ENCODE peak calls at places on chromosomes 3 and 15, in eight cellular contexts. One of them, this sample, is unnamed.

GRCh38 chr15:93250212-93250611 is 161.2 kb upstream of the RGMA start:
- DNase-seq in testis: no peak
- DNase-seq in adrenal gland: no peak
- DNase-seq in HepG2: no peak
- DNase-seq in vagina: no peak
- DNase-seq in esophagus muscularis mucosa: no peak
- DNase-seq in H54: no peak
- DNase-seq in heart left ventricle: no peak
- DNase-seq in this sample: no peak

GRCh38 chr3:30681276-30682211 is 75.1 kb downstream of the TGFBR2 start:
- DNase-seq in testis: peak; percentile 59
- DNase-seq in adrenal gland: peak; percentile 35
- DNase-seq in HepG2: no peak
- DNase-seq in vagina: no peak
- DNase-seq in esophagus muscularis mucosa: no peak
- DNase-seq in H54: no peak
- DNase-seq in heart left ventricle: peak; percentile 70
- DNase-seq in this sample: no peak

GRCh38 chr15:85625856-85626255 is 168.9 kb downstream of the KLHL25 start:
- DNase-seq in testis: no peak
- DNase-seq in adrenal gland: no peak
- DNase-seq in HepG2: no peak
- DNase-seq in vagina: no peak
- DNase-seq in esophagus muscularis mucosa: no peak
- DNase-seq in H54: no peak
- DNase-seq in heart left ventricle: no peak
- DNase-seq in this sample: no peak

GRCh38 chr3:52481819-52482521 is 13.2 kb upstream of the STAB1 start:
- DNase-seq in testis: peak; percentile 66
- DNase-seq in adrenal gland: no peak
- DNase-seq in HepG2: no peak
- DNase-seq in vagina: no peak
- DNase-seq in esophagus muscularis mucosa: no peak
- DNase-seq in H54: no peak
- DNase-seq in heart left ventricle: no peak
- DNase-seq in this sample: peak; percentile 52

GRCh38 chr3:46191730-46192129 is 16.4 kb downstream of the CCR1 start:
- DNase-seq in testis: no peak
- DNase-seq in adrenal gland: no peak
- DNase-seq in HepG2: no peak
- DNase-seq in vagina: no peak
- DNase-seq in esophagus muscularis mucosa: peak; percentile 68
- DNase-seq in H54: no peak
- DNase-seq in heart left ventricle: no peak
- DNase-seq in this sample: no peak

GRCh38 chr3:127015282-127016042 is 32.5 kb downstream of the PLXNA1 start:
- DNase-seq in testis: no peak
- DNase-seq in adrenal gland: no peak
- DNase-seq in HepG2: no peak
- DNase-seq in vagina: no peak
- DNase-seq in esophagus muscularis mucosa: no peak
- DNase-seq in H54: no peak
- DNase-seq in heart left ventricle: no peak
- DNase-seq in this sample: peak; percentile 41

GRCh38 chr3:163508212-163508611 is 1570.1 kb downstream of the SI start:
- DNase-seq in testis: no peak
- DNase-seq in adrenal gland: no peak
- DNase-seq in HepG2: no peak
- DNase-seq in vagina: no peak
- DNase-seq in esophagus muscularis mucosa: no peak
- DNase-seq in H54: no peak
- DNase-seq in heart left ventricle: no peak
- DNase-seq in this sample: no peak

GRCh38 chr3:135739755-135740154 is 225.8 kb upstream of the PPP2R3A start:
- DNase-seq in testis: no peak
- DNase-seq in adrenal gland: no peak
- DNase-seq in HepG2: no peak
- DNase-seq in vagina: no peak
- DNase-seq in esophagus muscularis mucosa: no peak
- DNase-seq in H54: no peak
- DNase-seq in heart left ventricle: no peak
- DNase-seq in this sample: no peak

GRCh38 chr3:194620192-194620591 is 13.0 kb downstream of the TMEM44 start:
- DNase-seq in testis: no peak
- DNase-seq in adrenal gland: no peak
- DNase-seq in HepG2: no peak
- DNase-seq in vagina: no peak
- DNase-seq in esophagus muscularis mucosa: no peak
- DNase-seq in H54: no peak
- DNase-seq in heart left ventricle: no peak
- DNase-seq in this sample: no peak

GRCh38 chr3:185717121-185717520 is 107.7 kb downstream of the IGF2BP2 start:
- DNase-seq in testis: no peak
- DNase-seq in adrenal gland: peak; percentile 29
- DNase-seq in HepG2: no peak
- DNase-seq in vagina: no peak
- DNase-seq in esophagus muscularis mucosa: no peak
- DNase-seq in H54: no peak
- DNase-seq in heart left ventricle: no peak
- DNase-seq in this sample: no peak

GRCh38 chr15:74209560-74209958 is 7.0 kb upstream of the STRA6 start:
- DNase-seq in testis: no peak
- DNase-seq in adrenal gland: no peak
- DNase-seq in HepG2: no peak
- DNase-seq in vagina: no peak
- DNase-seq in esophagus muscularis mucosa: no peak
- DNase-seq in H54: no peak
- DNase-seq in heart left ventricle: no peak
- DNase-seq in this sample: no peak

GRCh38 chr15:73994419-73994883 is at the start of gene PML:
- DNase-seq in testis: peak; percentile 99
- DNase-seq in adrenal gland: peak; percentile 98
- DNase-seq in HepG2: peak; percentile 91
- DNase-seq in vagina: no peak
- DNase-seq in esophagus muscularis mucosa: peak; percentile 99
- DNase-seq in H54: peak; percentile 47
- DNase-seq in heart left ventricle: peak; percentile 97
- DNase-seq in this sample: peak; percentile 97

GRCh38 chr15:89783861-89784685 is 7.9 kb downstream of the MESP2 start:
- DNase-seq in testis: no peak
- DNase-seq in adrenal gland: no peak
- DNase-seq in HepG2: no peak
- DNase-seq in vagina: no peak
- DNase-seq in esophagus muscularis mucosa: no peak
- DNase-seq in H54: no peak
- DNase-seq in heart left ventricle: no peak
- DNase-seq in this sample: no peak

GRCh38 chr3:53939081-53939582 is 47.5 kb upstream of the SELENOK start:
- DNase-seq in testis: no peak
- DNase-seq in adrenal gland: no peak
- DNase-seq in HepG2: no peak
- DNase-seq in vagina: no peak
- DNase-seq in esophagus muscularis mucosa: no peak
- DNase-seq in H54: no peak
- DNase-seq in heart left ventricle: no peak
- DNase-seq in this sample: no peak

GRCh38 chr3:53936347-53936746 is 44.7 kb upstream of the SELENOK start:
- DNase-seq in testis: no peak
- DNase-seq in adrenal gland: no peak
- DNase-seq in HepG2: no peak
- DNase-seq in vagina: no peak
- DNase-seq in esophagus muscularis mucosa: no peak
- DNase-seq in H54: no peak
- DNase-seq in heart left ventricle: no peak
- DNase-seq in this sample: no peak

GRCh38 chr3:53940651-53941050 is 49.0 kb upstream of the SELENOK start:
- DNase-seq in testis: no peak
- DNase-seq in adrenal gland: no peak
- DNase-seq in HepG2: no peak
- DNase-seq in vagina: no peak
- DNase-seq in esophagus muscularis mucosa: no peak
- DNase-seq in H54: no peak
- DNase-seq in heart left ventricle: no peak
- DNase-seq in this sample: no peak

GRCh38 chr3:53938645-53939044 is 47.0 kb upstream of the SELENOK start:
- DNase-seq in testis: peak; percentile 64
- DNase-seq in adrenal gland: peak; percentile 36
- DNase-seq in HepG2: peak; percentile 25
- DNase-seq in vagina: no peak
- DNase-seq in esophagus muscularis mucosa: no peak
- DNase-seq in H54: peak; percentile 7
- DNase-seq in heart left ventricle: no peak
- DNase-seq in this sample: peak; percentile 58

GRCh38 chr3:53935283-53935901 is 43.7 kb upstream of the SELENOK start:
- DNase-seq in testis: no peak
- DNase-seq in adrenal gland: no peak
- DNase-seq in HepG2: no peak
- DNase-seq in vagina: no peak
- DNase-seq in esophagus muscularis mucosa: no peak
- DNase-seq in H54: no peak
- DNase-seq in heart left ventricle: no peak
- DNase-seq in this sample: no peak
- TF ChIP-seq POLR2A in testis: no peak
- TF ChIP-seq POLR2A in adrenal gland: no peak
- TF ChIP-seq POLR2A in HepG2: no peak
- TF ChIP-seq POLR2A in vagina: no peak
- TF ChIP-seq POLR2A in esophagus muscularis mucosa: no peak
- TF ChIP-seq POLR2A in H54: no peak
- TF ChIP-seq POLR2A in heart left ventricle: no peak
- TF ChIP-seq POLR2A in this sample: no peak

GRCh38 chr15:65071381-65071811 is 3.6 kb upstream of the RASL12 start:
- DNase-seq in testis: peak; percentile 81
- DNase-seq in adrenal gland: no peak
- DNase-seq in HepG2: no peak
- DNase-seq in vagina: no peak
- DNase-seq in esophagus muscularis mucosa: no peak
- DNase-seq in H54: no peak
- DNase-seq in heart left ventricle: peak; percentile 73
- DNase-seq in this sample: no peak

GRCh38 chr15:65069779-65070546 is 2.2 kb upstream of the RASL12 start:
- DNase-seq in testis: no peak
- DNase-seq in adrenal gland: no peak
- DNase-seq in HepG2: no peak
- DNase-seq in vagina: no peak
- DNase-seq in esophagus muscularis mucosa: no peak
- DNase-seq in H54: no peak
- DNase-seq in heart left ventricle: no peak
- DNase-seq in this sample: no peak

GRCh38 chr15:65069179-65069578 is 1.4 kb upstream of the RASL12 start:
- DNase-seq in testis: no peak
- DNase-seq in adrenal gland: no peak
- DNase-seq in HepG2: no peak
- DNase-seq in vagina: no peak
- DNase-seq in esophagus muscularis mucosa: no peak
- DNase-seq in H54: no peak
- DNase-seq in heart left ventricle: peak; percentile 58
- DNase-seq in this sample: no peak

GRCh38 chr15:65072617-65073016 is 3.9 kb upstream of the KBTBD13 start:
- DNase-seq in testis: no peak
- DNase-seq in adrenal gland: no peak
- DNase-seq in HepG2: no peak
- DNase-seq in vagina: no peak
- DNase-seq in esophagus muscularis mucosa: no peak
- DNase-seq in H54: no peak
- DNase-seq in heart left ventricle: no peak
- DNase-seq in this sample: no peak

DNA sequence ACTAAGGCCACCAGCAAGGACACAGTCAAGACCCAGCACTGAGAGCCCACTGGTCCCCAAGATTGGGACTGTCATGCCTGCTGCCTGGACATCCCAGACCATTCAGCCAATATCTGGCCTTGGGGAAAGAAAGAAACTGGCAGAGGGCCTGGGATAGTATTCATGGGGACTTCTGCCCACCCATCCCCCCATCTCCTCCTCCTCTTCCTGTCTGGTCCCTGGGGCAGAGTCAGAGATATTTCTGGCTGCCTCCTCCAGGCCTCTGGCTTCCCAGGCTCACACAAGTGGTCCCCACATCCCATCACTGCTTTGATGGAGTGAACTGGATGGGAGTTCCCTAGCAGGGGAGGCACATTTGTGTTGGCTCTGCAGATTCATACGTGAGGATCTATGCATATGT is 4.2 kb upstream of the RASL12 start:
- DNase-seq in testis: peak; percentile 52
- DNase-seq in adrenal gland: peak; percentile 70
- DNase-seq in HepG2: no peak
- DNase-seq in vagina: no peak
- DNase-seq in esophagus muscularis mucosa: no peak
- DNase-seq in H54: no peak
- DNase-seq in heart left ventricle: peak; percentile 74
- DNase-seq in this sample: no peak
- TF ChIP-seq POLR2A in testis: no peak
- TF ChIP-seq POLR2A in adrenal gland: no peak
- TF ChIP-seq POLR2A in HepG2: no peak
- TF ChIP-seq POLR2A in vagina: no peak
- TF ChIP-seq POLR2A in esophagus muscularis mucosa: no peak
- TF ChIP-seq POLR2A in H54: no peak
- TF ChIP-seq POLR2A in heart left ventricle: no peak
- TF ChIP-seq POLR2A in this sample: no peak

GRCh38 chr3:67791620-67792019 is 137.2 kb upstream of the SUCLG2 start:
- DNase-seq in testis: no peak
- DNase-seq in adrenal gland: no peak
- DNase-seq in HepG2: no peak
- DNase-seq in vagina: no peak
- DNase-seq in esophagus muscularis mucosa: no peak
- DNase-seq in H54: no peak
- DNase-seq in heart left ventricle: no peak
- DNase-seq in this sample: no peak

GRCh38 chr3:67788396-67788795 is 134.0 kb upstream of the SUCLG2 start:
- DNase-seq in testis: no peak
- DNase-seq in adrenal gland: no peak
- DNase-seq in HepG2: no peak
- DNase-seq in vagina: no peak
- DNase-seq in esophagus muscularis mucosa: no peak
- DNase-seq in H54: no peak
- DNase-seq in heart left ventricle: no peak
- DNase-seq in this sample: no peak

DNA sequence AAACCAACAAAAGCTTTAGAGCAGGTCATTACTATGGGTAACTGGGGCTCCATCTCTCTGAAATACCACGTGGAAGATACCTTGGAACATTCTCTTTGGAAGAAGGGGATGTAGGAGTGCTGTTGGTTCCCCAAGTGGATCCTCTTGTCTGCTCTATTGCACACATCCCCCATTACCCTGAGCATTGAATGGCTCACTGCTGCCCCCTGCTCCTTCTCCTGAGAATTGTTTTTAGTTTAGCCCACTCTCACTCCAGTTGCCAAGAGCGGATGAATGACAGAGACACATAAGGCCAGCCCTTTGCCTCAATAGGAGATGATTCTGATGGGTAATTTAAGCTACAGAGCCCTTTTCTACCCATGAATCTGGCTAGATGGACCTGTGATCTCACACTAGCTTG is 135.6 kb upstream of the SUCLG2 start:
- DNase-seq in testis: peak; percentile 71
- DNase-seq in adrenal gland: peak; percentile 47
- DNase-seq in HepG2: peak; percentile 52
- DNase-seq in vagina: no peak
- DNase-seq in esophagus muscularis mucosa: no peak
- DNase-seq in H54: peak; percentile 15
- DNase-seq in heart left ventricle: no peak
- DNase-seq in this sample: peak; percentile 70
- TF ChIP-seq POLR2A in testis: no peak
- TF ChIP-seq POLR2A in adrenal gland: no peak
- TF ChIP-seq POLR2A in HepG2: no peak
- TF ChIP-seq POLR2A in vagina: no peak
- TF ChIP-seq POLR2A in esophagus muscularis mucosa: no peak
- TF ChIP-seq POLR2A in H54: no peak
- TF ChIP-seq POLR2A in heart left ventricle: no peak
- TF ChIP-seq POLR2A in this sample: no peak

GRCh38 chr3:9397911-9398714 is 698 bp downstream of the SETD5 start:
- DNase-seq in testis: peak; percentile 53
- DNase-seq in adrenal gland: peak; percentile 68
- DNase-seq in HepG2: peak; percentile 40
- DNase-seq in vagina: no peak
- DNase-seq in esophagus muscularis mucosa: no peak
- DNase-seq in H54: no peak
- DNase-seq in heart left ventricle: peak; percentile 48
- DNase-seq in this sample: peak; percentile 84
- TF ChIP-seq POLR2A in testis: no peak
- TF ChIP-seq POLR2A in adrenal gland: no peak
- TF ChIP-seq POLR2A in HepG2: peak; percentile 49
- TF ChIP-seq POLR2A in vagina: no peak
- TF ChIP-seq POLR2A in esophagus muscularis mucosa: no peak
- TF ChIP-seq POLR2A in H54: no peak
- TF ChIP-seq POLR2A in heart left ventricle: no peak
- TF ChIP-seq POLR2A in this sample: peak; percentile 58